ENCODE peak calls at places on chromosomes 11 and 22, in five cellular contexts. T is A549, N is K562, Z is WTC11, I is HepG2. O is an unnamed sample.

GRCh38 chr11:27718853-27719574 is 18.8 kb upstream of the BDNF start:
- DNase-seq in N (no peak), I (no peak), Z (peak), T (peak), O (no peak)

GRCh38 chr22:38468761-38469305 is 937 bp downstream of the KDELR3 start:
- DNase-seq in T (no peak), I (no peak), Z (no peak), N (no peak), O (no peak)

GRCh38 chr11:64094463-64095223 is 58.9 kb downstream of the FLRT1 start:
- DNase-seq in Z (no peak), T (peak), N (peak), I (no peak), O (no peak)

GRCh38 chr11:57434640-57435546 is 8.0 kb upstream of the SLC43A3 start:
- DNase-seq in Z (no peak), T (peak), I (peak), N (no peak), O (no peak)

GRCh38 chr11:93169950-93170561 is 27.7 kb downstream of the SLC36A4 start:
- DNase-seq in T (peak), I (peak), Z (no peak), N (no peak), O (no peak)

GRCh38 chr11:58060939-58061672 is 30.4 kb downstream of the OR6Q1 start:
- DNase-seq in N (no peak), Z (peak), T (peak), I (peak), O (no peak)

GRCh38 chr11:70688142-70688541 is 289.8 kb downstream of the CTTN start:
- DNase-seq in Z (no peak), I (no peak), T (no peak), N (no peak), O (no peak)

GRCh38 chr11:12007769-12008737 is at the start of gene DKK3:
- DNase-seq in I (no peak), T (no peak), Z (peak), N (no peak), O (no peak)

GRCh38 chr11:12165237-12165875 is 55.0 kb downstream of the MICAL2 start:
- DNase-seq in Z (no peak), N (no peak), T (no peak), I (no peak), O (no peak)

GRCh38 chr11:86116386-86116726 is 47.5 kb upstream of the PICALM start:
- DNase-seq in Z (no peak), I (no peak), N (no peak), T (peak), O (peak)
- TF ChIP-seq ESRRA in Z (no peak), I (no peak), N (no peak), T (no peak), O (no peak)

DNA sequence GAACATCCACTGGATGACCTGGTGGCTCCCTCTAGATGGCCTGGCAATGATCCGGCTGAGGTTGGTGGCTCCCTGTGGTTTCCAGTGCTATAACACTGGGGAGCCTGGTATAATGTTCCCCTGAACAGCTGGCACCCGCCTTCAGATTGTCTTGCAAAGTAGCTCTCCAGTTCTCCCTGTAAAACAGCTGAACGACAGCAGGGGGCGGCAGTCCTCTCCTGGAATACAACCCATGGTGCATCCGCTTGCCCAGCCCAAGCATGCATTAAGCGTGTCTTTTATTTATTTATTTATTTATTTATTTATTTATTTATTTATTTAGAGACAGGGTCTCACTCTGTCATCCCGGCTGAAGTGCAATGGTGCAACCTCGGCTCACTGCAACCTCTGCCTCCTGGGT is 258.9 kb downstream of the BUD13 start:
- DNase-seq in I (peak), Z (peak), N (peak), T (peak), O (no peak)
- TF ChIP-seq ESRRA in I (no peak), Z (no peak), N (no peak), T (no peak), O (no peak)

DNA sequence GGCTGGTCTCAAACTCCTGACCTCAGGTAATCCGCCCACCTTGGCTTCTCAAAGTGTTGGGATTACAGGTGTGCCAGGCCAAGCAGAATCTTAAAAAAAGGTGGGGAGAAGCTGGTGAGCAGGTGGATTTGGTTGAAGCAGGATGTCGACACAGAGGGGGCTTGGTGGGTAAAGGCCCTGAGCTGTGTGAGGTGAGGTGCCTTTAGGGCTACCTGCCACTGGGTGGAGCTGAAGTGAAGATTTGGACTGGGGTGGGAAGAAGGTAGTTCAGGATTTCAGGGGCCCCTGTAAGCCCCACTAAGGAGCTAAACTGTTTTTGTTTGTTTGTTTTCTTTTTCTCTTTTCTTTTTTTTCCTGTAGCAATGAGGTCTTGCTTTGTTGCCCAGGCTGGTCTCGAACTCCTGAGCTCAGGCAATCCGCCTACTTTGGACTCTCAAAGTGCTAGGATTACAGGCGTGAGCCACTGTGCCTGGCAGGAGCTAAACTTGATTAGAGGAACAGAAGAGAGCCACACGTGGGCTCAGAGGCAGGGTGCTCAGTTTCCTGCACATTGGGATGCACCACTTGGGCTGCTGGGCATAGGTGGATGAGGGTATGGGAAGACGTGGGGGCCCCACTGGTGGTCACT is 6.0 kb downstream of the P2RX6 start:
- DNase-seq in T (no peak), I (no peak), Z (peak), N (peak), O (no peak)
- TF ChIP-seq ESRRA in T (no peak), I (no peak), Z (no peak), N (no peak), O (no peak)

GRCh38 chr11:65560555-65561418 is 2.6 kb upstream of the LTBP3 start:
- DNase-seq in Z (peak), N (peak), T (peak), I (no peak), O (no peak)
- TF ChIP-seq ESRRA in Z (no peak), N (no peak), T (no peak), I (no peak), O (no peak)

GRCh38 chr11:62667460-62667859 is 2.3 kb downstream of the CSKMT start:
- DNase-seq in Z (no peak), I (no peak), N (peak), T (no peak), O (no peak)

GRCh38 chr11:62671272-62671603 is 235 bp upstream of the UQCC3 start:
- DNase-seq in T (no peak), I (no peak), Z (no peak), N (no peak), O (no peak)

GRCh38 chr11:62666259-62666926 is 1.3 kb downstream of the CSKMT start:
- DNase-seq in T (no peak), Z (no peak), N (peak), I (no peak), O (no peak)

GRCh38 chr11:62671604-62672528 is at the start of the genes LBHD1 and UQCC3:
- DNase-seq in N (peak), T (peak), Z (peak), I (peak), O (no peak)

GRCh38 chr11:62669420-62670161 is 1.9 kb upstream of the UQCC3 start:
- DNase-seq in I (peak), T (peak), N (peak), Z (no peak), O (no peak)
- TF ChIP-seq ESRRA in I (no peak), T (no peak), N (no peak), Z (no peak), O (no peak)

GRCh38 chr11:116360542-116360941 is 412.2 kb downstream of the BUD13 start:
- DNase-seq in N (no peak), T (no peak), Z (no peak), I (no peak), O (no peak)

GRCh38 chr11:116353517-116353916 is 419.3 kb downstream of the BUD13 start:
- DNase-seq in I (no peak), T (no peak), N (no peak), Z (no peak), O (no peak)

GRCh38 chr11:116355104-116355503 is 417.7 kb downstream of the BUD13 start:
- DNase-seq in Z (no peak), N (no peak), T (no peak), I (no peak), O (no peak)

GRCh38 chr11:116352881-116353280 is 419.9 kb downstream of the BUD13 start:
- DNase-seq in Z (no peak), T (no peak), I (no peak), N (no peak), O (no peak)

GRCh38 chr11:116357769-116358544 is 414.8 kb downstream of the BUD13 start:
- DNase-seq in T (peak), I (no peak), N (peak), Z (peak), O (no peak)
- TF ChIP-seq ESRRA in T (no peak), I (no peak), N (no peak), Z (no peak), O (no peak)

GRCh38 chr11:102849319-102849718 is 5.9 kb upstream of the MMP3 start:
- DNase-seq in T (no peak), Z (no peak), I (no peak), N (no peak), O (no peak)

GRCh38 chr11:102853055-102853454 is 9.6 kb upstream of the MMP3 start:
- DNase-seq in N (no peak), T (no peak), I (no peak), Z (no peak), O (no peak)

GRCh38 chr11:102853956-102854355 is 10.5 kb upstream of the MMP3 start:
- DNase-seq in N (no peak), T (no peak), I (no peak), Z (no peak), O (no peak)

GRCh38 chr11:102846292-102846691 is 2.9 kb upstream of the MMP3 start:
- DNase-seq in N (no peak), Z (no peak), T (no peak), I (no peak), O (no peak)

DNA sequence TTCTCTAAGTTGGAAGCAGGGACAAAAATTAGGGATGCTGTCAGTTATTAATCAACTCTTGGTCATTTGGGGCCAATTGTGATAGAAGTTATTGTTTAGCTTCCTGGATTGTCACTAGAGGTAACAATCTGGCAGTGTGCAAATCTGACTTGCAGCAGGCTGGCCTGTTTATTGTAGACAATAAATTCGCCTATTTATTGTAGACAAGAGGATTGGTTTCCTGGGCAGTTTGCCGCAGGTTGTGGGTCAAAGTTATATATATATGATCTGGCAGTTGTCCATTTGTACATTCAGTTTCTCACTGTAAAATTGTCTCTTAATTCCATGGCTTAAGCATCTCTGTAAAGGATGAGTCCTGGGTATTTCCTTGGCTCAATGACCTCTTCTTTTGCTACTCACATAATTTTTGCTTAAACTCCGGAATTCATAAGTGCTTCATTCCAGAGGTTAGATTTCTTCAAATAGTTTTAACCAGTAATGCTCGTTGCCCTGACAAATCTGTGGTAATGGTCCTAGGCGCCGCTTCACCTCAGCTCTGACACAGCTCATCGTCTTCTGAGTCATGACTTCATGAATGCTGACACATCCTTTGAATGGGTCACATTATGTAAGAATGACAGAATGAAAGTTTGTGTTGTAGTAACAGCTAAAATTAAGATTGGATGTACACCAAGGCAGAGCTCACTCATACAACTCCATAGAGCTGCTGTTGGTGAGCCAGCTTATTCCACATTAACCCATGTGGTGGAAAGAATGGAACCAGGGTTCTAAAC is 7.8 kb upstream of the MMP3 start:
- DNase-seq in T (peak), N (no peak), I (no peak), Z (no peak), O (no peak)
- TF ChIP-seq ESRRA in T (no peak), N (no peak), I (no peak), Z (no peak), O (no peak)

DNA sequence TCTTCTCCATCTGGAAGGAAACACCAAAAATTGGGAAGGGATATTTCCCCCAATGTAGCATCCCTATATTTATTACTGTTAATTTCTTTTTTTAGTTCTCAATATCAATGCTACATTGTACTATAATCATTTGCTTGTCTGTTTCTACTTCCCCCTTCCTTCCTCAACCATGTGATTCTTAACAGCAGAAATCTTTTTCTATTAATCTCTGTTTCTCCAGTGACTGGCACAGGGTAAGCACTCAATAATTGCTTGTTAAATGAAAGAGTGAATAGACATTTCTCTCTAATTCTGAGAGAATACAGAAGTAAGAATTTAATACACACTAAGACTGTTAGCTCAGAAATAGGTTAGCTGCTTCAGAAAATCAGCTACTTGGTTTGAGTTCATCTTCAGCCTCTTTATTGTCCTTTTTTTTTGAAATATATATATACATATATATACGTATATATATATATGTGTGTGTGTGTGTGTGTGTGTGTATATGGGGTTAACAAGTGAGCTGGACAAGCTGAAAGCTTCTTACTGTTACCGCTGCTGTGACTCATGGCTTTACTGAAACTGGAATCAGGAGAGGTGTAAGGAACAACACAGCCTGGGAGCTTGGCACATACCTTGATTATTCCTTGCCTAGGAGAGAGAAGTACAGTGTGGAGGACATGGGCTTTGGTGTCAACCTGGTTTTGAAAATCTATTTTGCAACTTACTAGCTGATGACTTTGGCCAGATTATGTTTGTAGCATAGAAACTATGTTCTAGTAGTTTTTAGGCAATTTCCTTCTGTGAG is 26.2 kb upstream of the PDE3B start:
- DNase-seq in N (no peak), I (peak), T (no peak), Z (no peak), O (no peak)
- TF ChIP-seq ESRRA in N (no peak), I (no peak), T (no peak), Z (no peak), O (no peak)

GRCh38 chr22:29028468-29028867 is 33.2 kb downstream of the C22orf31 start:
- DNase-seq in T (no peak), Z (no peak), I (no peak), N (no peak), O (no peak)

GRCh38 chr22:29030016-29030617 is 31.5 kb downstream of the C22orf31 start:
- DNase-seq in N (no peak), I (peak), Z (no peak), T (no peak), O (no peak)

GRCh38 chr22:29030618-29031235 is 30.9 kb downstream of the C22orf31 start:
- DNase-seq in Z (peak), T (peak), I (peak), N (peak), O (no peak)

GRCh38 chr22:29031236-29031982 is 30.2 kb downstream of the C22orf31 start:
- DNase-seq in T (peak), I (peak), Z (no peak), N (peak), O (no peak)

GRCh38 chr22:29029202-29030000 is 32.2 kb downstream of the C22orf31 start:
- DNase-seq in T (no peak), N (no peak), Z (no peak), I (no peak), O (no peak)
- TF ChIP-seq ESRRA in T (no peak), N (no peak), Z (no peak), I (no peak), O (no peak)

GRCh38 chr11:2517386-2518064 is 72.7 kb downstream of the KCNQ1 start:
- DNase-seq in Z (peak), N (no peak), I (no peak), T (no peak), O (no peak)
- TF ChIP-seq ESRRA in Z (no peak), N (no peak), I (no peak), T (no peak), O (no peak)